ENCODE peak calls at places on chromosomes 11 and 22, in nine cellular contexts. T is activated CD4-positive, alpha-beta T cell treated with anti-CD3 and anti-CD28 coated beads, Interleukin-2, amount 10 ng/mL, durations not matched to agents 7 days and 5 days; L is stimulated activated CD4-positive, alpha-beta T cell treated with anti-CD3 and anti-CD28 coated beads, TNF-alpha, amount 100 ng/mL, for 48 hours; R is transverse colon; A is effector CD4-positive, alpha-beta T cell; C is right lobe of liver; D is fibroblast of lung; V is HCEC 1CT; W is Caki2. S is an unnamed sample.

GRCh38 chr22:27105142-27106025 is 448.0 kb downstream of the MIAT start:
- DNase-seq in L (no peak), W (peak), R (peak), V (peak), A (no peak), C (no peak), D (peak), T (no peak), S (peak)

GRCh38 chr11:112103446-112103845 is 16.8 kb downstream of the SDHD start:
- DNase-seq in T (no peak), R (no peak), V (no peak), D (no peak), A (no peak), L (no peak), W (no peak), C (no peak), S (no peak)

GRCh38 chr11:63866211-63866610 is 27.3 kb downstream of the MARK2 start:
- DNase-seq in T (peak), W (no peak), R (peak), A (peak), V (peak), D (peak), C (peak), L (peak), S (peak)

GRCh38 chr22:43397766-43398165 is 14.0 kb upstream of the MPPED1 start:
- DNase-seq in A (no peak), C (no peak), L (no peak), W (no peak), T (no peak), R (no peak), V (no peak), D (no peak), S (no peak)

GRCh38 chr11:121534131-121535093 is 81.6 kb upstream of the SORL1-AS1 start:
- DNase-seq in C (no peak), V (no peak), T (no peak), D (peak), A (no peak), L (no peak), W (no peak), R (no peak), S (no peak)

GRCh38 chr11:6219359-6219758 is 14.0 kb downstream of the C11orf42 start:
- DNase-seq in V (peak), R (peak), C (no peak), W (peak), L (no peak), D (peak), A (no peak), T (no peak), S (peak)

GRCh38 chr11:44188643-44189042 is 93.2 kb downstream of the EXT2 start:
- DNase-seq in D (no peak), R (no peak), T (no peak), C (no peak), L (no peak), A (no peak), V (no peak), W (peak), S (no peak)

GRCh38 chr11:70111269-70112016 is 33.3 kb downstream of the ANO1 start:
- DNase-seq in R (peak), W (peak), L (no peak), A (no peak), D (peak), C (no peak), V (peak), T (no peak), S (peak)

GRCh38 chr11:86938900-86939880 is 16.0 kb downstream of the FZD4 start:
- DNase-seq in W (no peak), R (no peak), T (peak), D (no peak), V (peak), L (no peak), A (no peak), C (no peak), S (no peak)

GRCh38 chr11:119741369-119742262 is 12.6 kb upstream of the NECTIN1 start:
- DNase-seq in C (peak), A (peak), T (peak), W (no peak), R (peak), D (no peak), L (peak), V (no peak), S (no peak)

GRCh38 chr11:46729110-46730027 is 10.4 kb downstream of the F2 start:
- DNase-seq in A (no peak), W (no peak), D (peak), T (no peak), L (no peak), R (no peak), C (no peak), V (no peak), S (no peak)

GRCh38 chr22:42716649-42717127 is 4.0 kb downstream of the A4GALT start:
- DNase-seq in L (no peak), V (no peak), A (no peak), W (no peak), T (no peak), C (no peak), R (peak), D (no peak), S (no peak)

GRCh38 chr11:131717616-131718015 is 347.2 kb downstream of the NTM start:
- DNase-seq in L (no peak), R (no peak), V (no peak), D (no peak), T (no peak), W (no peak), A (no peak), C (no peak), S (no peak)

GRCh38 chr22:44862281-44862680 is 109.9 kb downstream of the ARHGAP8 start:
- DNase-seq in D (no peak), W (no peak), V (no peak), L (no peak), T (no peak), R (no peak), C (no peak), A (no peak), S (no peak)

S was measured in mucosa of gallbladder.